ENCODE peak calls at places on chromosomes 1 and 21, in eight cellular contexts. One of them, this sample, is unnamed.

GRCh38 chr1:180769889-180770288 is 138.1 kb downstream of the XPR1 start:
- DNase-seq in A549: no peak
- DNase-seq in upper lobe of right lung: no peak
- DNase-seq in ovary: no peak
- DNase-seq in thoracic aorta: no peak
- DNase-seq in psoas muscle: no peak
- DNase-seq in PC-9: no peak
- DNase-seq in BE2C: no peak
- DNase-seq in this sample: no peak

GRCh38 chr1:233790662-233791371 is 113.7 kb upstream of the SLC35F3 start:
- DNase-seq in thoracic aorta: no peak
- DNase-seq in BE2C: peak; percentile 19
- DNase-seq in upper lobe of right lung: no peak
- DNase-seq in PC-9: peak; percentile 34
- DNase-seq in ovary: peak; percentile 10
- DNase-seq in psoas muscle: no peak
- DNase-seq in A549: peak; percentile 75
- DNase-seq in this sample: no peak

GRCh38 chr1:185896863-185897262 is 162.7 kb downstream of the HMCN1 start:
- DNase-seq in BE2C: no peak
- DNase-seq in A549: no peak
- DNase-seq in upper lobe of right lung: no peak
- DNase-seq in ovary: no peak
- DNase-seq in psoas muscle: no peak
- DNase-seq in PC-9: no peak
- DNase-seq in thoracic aorta: no peak
- DNase-seq in this sample: no peak

GRCh38 chr1:81545734-81546133 is 255.0 kb upstream of the ADGRL2 start:
- DNase-seq in psoas muscle: no peak
- DNase-seq in ovary: no peak
- DNase-seq in upper lobe of right lung: no peak
- DNase-seq in thoracic aorta: no peak
- DNase-seq in PC-9: no peak
- DNase-seq in A549: no peak
- DNase-seq in BE2C: no peak
- DNase-seq in this sample: no peak

GRCh38 chr1:107965112-107965991 is at the start of gene VAV3:
- DNase-seq in ovary: no peak
- DNase-seq in BE2C: peak; percentile 69
- DNase-seq in psoas muscle: peak; percentile 82
- DNase-seq in PC-9: peak; percentile 34
- DNase-seq in upper lobe of right lung: peak; percentile 83
- DNase-seq in A549: peak; percentile 67
- DNase-seq in thoracic aorta: peak; percentile 19
- DNase-seq in this sample: no peak

GRCh38 chr21:26124421-26124833 is 46.1 kb downstream of the APP start:
- DNase-seq in ovary: no peak
- DNase-seq in PC-9: peak; percentile 7
- DNase-seq in psoas muscle: no peak
- DNase-seq in thoracic aorta: no peak
- DNase-seq in BE2C: no peak
- DNase-seq in upper lobe of right lung: no peak
- DNase-seq in A549: no peak
- DNase-seq in this sample: no peak

GRCh38 chr1:11654571-11655262 is at the start of gene FBXO44:
- DNase-seq in thoracic aorta: no peak
- DNase-seq in psoas muscle: peak; percentile 67
- DNase-seq in PC-9: peak; percentile 69
- DNase-seq in BE2C: no peak
- DNase-seq in A549: no peak
- DNase-seq in ovary: no peak
- DNase-seq in upper lobe of right lung: peak; percentile 86
- DNase-seq in this sample: no peak

GRCh38 chr21:45016491-45017375 is 57.6 kb upstream of the ADARB1 start:
- DNase-seq in PC-9: no peak
- DNase-seq in upper lobe of right lung: peak; percentile 51
- DNase-seq in BE2C: no peak
- DNase-seq in ovary: peak; percentile 7
- DNase-seq in psoas muscle: peak; percentile 40
- DNase-seq in A549: no peak
- DNase-seq in thoracic aorta: no peak
- DNase-seq in this sample: no peak

GRCh38 chr1:225866061-225866844 is 15.9 kb downstream of the TMEM63A start:
- DNase-seq in ovary: no peak
- DNase-seq in BE2C: no peak
- DNase-seq in thoracic aorta: no peak
- DNase-seq in upper lobe of right lung: no peak
- DNase-seq in A549: no peak
- DNase-seq in PC-9: no peak
- DNase-seq in psoas muscle: peak; percentile 50
- DNase-seq in this sample: no peak

GRCh38 chr1:61120998-61121397 is 38.6 kb downstream of the NFIA start:
- DNase-seq in ovary: no peak
- DNase-seq in thoracic aorta: no peak
- DNase-seq in A549: no peak
- DNase-seq in BE2C: no peak
- DNase-seq in PC-9: no peak
- DNase-seq in psoas muscle: no peak
- DNase-seq in upper lobe of right lung: no peak
- DNase-seq in this sample: no peak

GRCh38 chr1:28744184-28744583 is 7.4 kb downstream of the YTHDF2 start:
- DNase-seq in BE2C: no peak
- DNase-seq in PC-9: no peak
- DNase-seq in A549: no peak
- DNase-seq in thoracic aorta: no peak
- DNase-seq in psoas muscle: no peak
- DNase-seq in upper lobe of right lung: no peak
- DNase-seq in ovary: no peak
- DNase-seq in this sample: no peak

GRCh38 chr1:62384276-62385005 is 52.4 kb upstream of the USP1 start:
- DNase-seq in thoracic aorta: no peak
- DNase-seq in A549: no peak
- DNase-seq in ovary: no peak
- DNase-seq in PC-9: no peak
- DNase-seq in psoas muscle: no peak
- DNase-seq in BE2C: peak; percentile 71
- DNase-seq in upper lobe of right lung: no peak
- DNase-seq in this sample: no peak

GRCh38 chr1:17470021-17470799 is 30.7 kb upstream of the RCC2 start:
- DNase-seq in thoracic aorta: no peak
- DNase-seq in ovary: no peak
- DNase-seq in upper lobe of right lung: no peak
- DNase-seq in PC-9: no peak
- DNase-seq in BE2C: no peak
- DNase-seq in psoas muscle: no peak
- DNase-seq in A549: no peak
- DNase-seq in this sample: no peak

GRCh38 chr1:166488327-166488726 is 321.5 kb upstream of the FAM78B start:
- DNase-seq in BE2C: no peak
- DNase-seq in PC-9: no peak
- DNase-seq in thoracic aorta: no peak
- DNase-seq in psoas muscle: no peak
- DNase-seq in A549: no peak
- DNase-seq in ovary: no peak
- DNase-seq in upper lobe of right lung: no peak
- DNase-seq in this sample: no peak

GRCh38 chr1:243483084-243483845 is 227.4 kb downstream of the SDCCAG8 start:
- DNase-seq in thoracic aorta: no peak
- DNase-seq in upper lobe of right lung: no peak
- DNase-seq in BE2C: peak; percentile 70
- DNase-seq in psoas muscle: no peak
- DNase-seq in PC-9: no peak
- DNase-seq in ovary: no peak
- DNase-seq in A549: no peak
- DNase-seq in this sample: no peak

GRCh38 chr1:25820247-25821111 is 725 bp downstream of the MTFR1L start:
- DNase-seq in thoracic aorta: no peak
- DNase-seq in A549: peak; percentile 32
- DNase-seq in BE2C: peak; percentile 44
- DNase-seq in upper lobe of right lung: peak; percentile 80
- DNase-seq in ovary: peak; percentile 37
- DNase-seq in psoas muscle: peak; percentile 68
- DNase-seq in PC-9: peak; percentile 54
- DNase-seq in this sample: no peak

GRCh38 chr1:203381151-203381751 is 30.3 kb upstream of the FMOD start:
- DNase-seq in upper lobe of right lung: no peak
- DNase-seq in PC-9: no peak
- DNase-seq in psoas muscle: no peak
- DNase-seq in BE2C: no peak
- DNase-seq in ovary: no peak
- DNase-seq in A549: no peak
- DNase-seq in thoracic aorta: no peak
- DNase-seq in this sample: no peak

GRCh38 chr1:207858271-207858670 is 52.7 kb downstream of the CD34 start:
- DNase-seq in PC-9: no peak
- DNase-seq in psoas muscle: no peak
- DNase-seq in thoracic aorta: no peak
- DNase-seq in A549: no peak
- DNase-seq in ovary: no peak
- DNase-seq in upper lobe of right lung: no peak
- DNase-seq in BE2C: no peak
- DNase-seq in this sample: no peak
- H3K4me1 ChIP-seq in PC-9: no peaks in the 10 kb centered on the region
- H3K4me1 ChIP-seq in psoas muscle: peaks cover 47% of the 10 kb centered on the region
- H3K4me1 ChIP-seq in thoracic aorta: peaks cover 71% of the 10 kb centered on the region
- H3K4me1 ChIP-seq in A549: no peaks in the 10 kb centered on the region
- H3K4me1 ChIP-seq in ovary: peaks cover 4% of the 10 kb centered on the region
- H3K4me1 ChIP-seq in upper lobe of right lung: peaks cover 53% of the 10 kb centered on the region
- H3K4me1 ChIP-seq in BE2C: no peaks in the 10 kb centered on the region
- H3K4me1 ChIP-seq in this sample: peaks cover 33% of the 10 kb centered on the region

DNA sequence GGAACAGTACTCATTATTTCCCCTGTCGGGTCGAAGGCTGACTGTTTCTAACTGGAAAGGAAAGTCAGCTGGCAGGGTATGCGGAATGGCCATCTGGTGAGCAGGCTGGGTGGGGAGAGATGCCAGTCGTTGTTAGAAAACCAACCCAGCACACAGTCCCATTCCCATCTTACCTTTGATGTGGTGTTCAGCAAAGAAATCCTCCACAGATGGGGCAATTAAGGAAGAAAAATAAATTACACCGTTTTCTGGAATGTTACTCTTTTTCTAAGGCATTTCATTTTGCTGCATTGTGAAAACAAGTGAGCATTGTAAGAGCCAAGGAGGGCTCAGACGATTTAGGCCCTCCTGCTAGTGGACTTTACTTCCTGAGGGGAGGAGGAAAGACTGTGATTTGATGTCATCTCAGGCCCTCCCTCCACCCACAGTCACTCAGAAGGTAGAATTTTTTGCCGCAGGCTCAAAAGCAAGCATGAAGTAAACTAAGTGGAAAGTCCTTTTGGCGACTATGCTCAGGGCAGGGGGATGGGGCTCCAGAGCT is at the start of gene SLC16A4:
- DNase-seq in PC-9: peak; percentile 42
- DNase-seq in ovary: peak; percentile 35
- DNase-seq in A549: peak; percentile 79
- DNase-seq in BE2C: no peak
- DNase-seq in psoas muscle: no peak
- DNase-seq in thoracic aorta: no peak
- DNase-seq in upper lobe of right lung: no peak
- DNase-seq in this sample: no peak
- H3K4me3 ChIP-seq in PC-9: no peak within 1 kb of the TSS
- H3K4me3 ChIP-seq in ovary: peak within 1 kb of the TSS; percentile 28
- H3K4me3 ChIP-seq in A549: peak within 1 kb of the TSS; percentile 63
- H3K4me3 ChIP-seq in BE2C: no peak within 1 kb of the TSS
- H3K4me3 ChIP-seq in psoas muscle: peak within 1 kb of the TSS; percentile 43
- H3K4me3 ChIP-seq in thoracic aorta: peak within 1 kb of the TSS; percentile 70
- H3K4me3 ChIP-seq in upper lobe of right lung: peak within 1 kb of the TSS; percentile 34
- H3K4me3 ChIP-seq in this sample: peak within 1 kb of the TSS; percentile 50

GRCh38 chr1:220372451-220372850 is 100.2 kb upstream of the RAB3GAP2 start:
- DNase-seq in PC-9: no peak
- DNase-seq in thoracic aorta: no peak
- DNase-seq in BE2C: no peak
- DNase-seq in A549: no peak
- DNase-seq in ovary: no peak
- DNase-seq in upper lobe of right lung: no peak
- DNase-seq in psoas muscle: no peak
- DNase-seq in this sample: no peak

GRCh38 chr1:220369511-220369910 is 97.3 kb upstream of the RAB3GAP2 start:
- DNase-seq in BE2C: no peak
- DNase-seq in A549: no peak
- DNase-seq in upper lobe of right lung: no peak
- DNase-seq in thoracic aorta: no peak
- DNase-seq in ovary: no peak
- DNase-seq in psoas muscle: no peak
- DNase-seq in PC-9: no peak
- DNase-seq in this sample: no peak

GRCh38 chr1:220370041-220370700 is 97.9 kb upstream of the RAB3GAP2 start:
- DNase-seq in upper lobe of right lung: no peak
- DNase-seq in A549: peak; percentile 11
- DNase-seq in BE2C: no peak
- DNase-seq in PC-9: peak; percentile 77
- DNase-seq in thoracic aorta: no peak
- DNase-seq in psoas muscle: peak; percentile 78
- DNase-seq in ovary: no peak
- DNase-seq in this sample: no peak

GRCh38 chr1:220368352-220369265 is 96.4 kb upstream of the RAB3GAP2 start:
- DNase-seq in A549: no peak
- DNase-seq in upper lobe of right lung: no peak
- DNase-seq in thoracic aorta: no peak
- DNase-seq in psoas muscle: no peak
- DNase-seq in BE2C: no peak
- DNase-seq in ovary: no peak
- DNase-seq in PC-9: peak; percentile 67
- DNase-seq in this sample: no peak

DNA sequence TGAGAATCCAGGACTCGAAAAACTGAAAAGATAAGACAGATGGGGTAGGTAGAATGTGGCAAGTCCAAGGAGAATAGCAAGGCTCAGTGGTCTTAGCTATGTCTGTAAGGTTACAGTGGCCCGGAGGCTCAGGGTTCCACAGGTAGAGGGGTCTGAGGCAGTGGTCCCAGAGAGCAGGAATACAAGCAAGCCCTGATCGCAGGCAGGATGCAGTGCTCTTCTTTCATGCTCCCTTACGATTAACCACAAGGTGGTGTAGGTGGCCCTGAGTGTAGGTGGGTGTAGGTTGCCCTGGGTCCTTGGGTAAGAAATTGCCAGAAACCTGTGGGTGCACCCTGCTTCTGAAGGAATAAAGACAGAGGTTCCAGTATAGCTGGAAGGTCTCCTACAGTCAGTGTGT is 99.1 kb upstream of the RAB3GAP2 start:
- DNase-seq in A549: no peak
- DNase-seq in ovary: no peak
- DNase-seq in PC-9: no peak
- DNase-seq in thoracic aorta: no peak
- DNase-seq in upper lobe of right lung: no peak
- DNase-seq in psoas muscle: no peak
- DNase-seq in BE2C: no peak
- DNase-seq in this sample: no peak
- TF ChIP-seq CTCF in A549: no peak
- TF ChIP-seq CTCF in ovary: no peak
- TF ChIP-seq CTCF in PC-9: peak; percentile 45
- TF ChIP-seq CTCF in thoracic aorta: no peak
- TF ChIP-seq CTCF in upper lobe of right lung: no peak
- TF ChIP-seq CTCF in psoas muscle: no peak
- TF ChIP-seq CTCF in BE2C: no peak
- TF ChIP-seq CTCF in this sample: peak; percentile 37

DNA sequence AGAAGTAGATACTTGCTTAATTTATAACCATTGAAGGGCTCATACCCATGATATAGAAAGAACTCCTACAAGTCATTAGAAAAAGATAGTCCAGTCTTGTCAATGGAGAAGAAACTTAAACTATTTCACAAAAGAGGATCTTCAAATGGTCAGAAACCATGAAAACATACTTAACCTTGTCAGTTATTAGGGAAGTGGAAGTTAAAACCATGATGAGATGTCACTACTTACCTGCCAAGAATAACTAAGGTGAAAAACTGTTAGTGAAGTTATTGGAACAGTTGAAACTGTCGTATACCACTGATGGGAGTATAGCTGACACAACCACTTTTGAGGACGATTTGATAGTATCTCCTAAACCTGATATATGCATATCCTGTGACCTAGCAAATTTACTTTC is 46.8 kb downstream of the OSBPL9 start:
- DNase-seq in ovary: no peak
- DNase-seq in PC-9: no peak
- DNase-seq in A549: no peak
- DNase-seq in upper lobe of right lung: no peak
- DNase-seq in thoracic aorta: no peak
- DNase-seq in psoas muscle: no peak
- DNase-seq in BE2C: no peak
- DNase-seq in this sample: no peak
- H3K4me1 ChIP-seq in ovary: peaks cover 15% of the 10 kb centered on the region
- H3K4me1 ChIP-seq in PC-9: peaks cover 32% of the 10 kb centered on the region
- H3K4me1 ChIP-seq in A549: peaks cover 39% of the 10 kb centered on the region
- H3K4me1 ChIP-seq in upper lobe of right lung: peaks cover 20% of the 10 kb centered on the region
- H3K4me1 ChIP-seq in thoracic aorta: peaks cover 91% of the 10 kb centered on the region
- H3K4me1 ChIP-seq in psoas muscle: peaks cover 96% of the 10 kb centered on the region
- H3K4me1 ChIP-seq in BE2C: no peaks in the 10 kb centered on the region
- H3K4me1 ChIP-seq in this sample: peaks cover 7% of the 10 kb centered on the region